ENCODE peak calls at places on chromosomes 6 and 20, in eight cellular contexts. Q is sigmoid colon; T is CD8-positive, alpha-beta T cell; O is cardiac muscle cell; N is heart left ventricle; R is hepatocyte; X is CD4-positive, alpha-beta T cell; P is progenitor cell of endocrine pancreas. S is an unnamed sample.

GRCh38 chr6:16239090-16239797 is 857 bp downstream of the GMPR start:
- DNase-seq in Q (peak), T (no peak), O (peak), N (peak), R (peak), X (no peak), P (no peak), S (no peak)

GRCh38 chr6:44132476-44132875 is 5.1 kb downstream of the TMEM63B start:
- DNase-seq in Q (no peak), T (no peak), O (no peak), N (no peak), R (no peak), X (no peak), P (no peak), S (no peak)

GRCh38 chr6:84728602-84729001 is 35.8 kb downstream of the TBX18 start:
- DNase-seq in Q (no peak), T (no peak), O (peak), N (no peak), R (peak), X (no peak), P (no peak), S (no peak)

GRCh38 chr20:62050166-62051120 is 15.2 kb downstream of the TAF4 start:
- DNase-seq in Q (no peak), T (no peak), O (no peak), N (no peak), R (no peak), X (no peak), P (no peak), S (peak)

GRCh38 chr20:20513720-20514119 is 145.8 kb downstream of the INSM1 start:
- DNase-seq in Q (no peak), T (no peak), O (no peak), N (no peak), R (no peak), X (no peak), P (no peak), S (no peak)

GRCh38 chr20:4445780-4446179 is 275.9 kb upstream of the PRND start:
- DNase-seq in Q (no peak), T (no peak), O (no peak), N (no peak), R (no peak), X (no peak), P (no peak), S (no peak)

GRCh38 chr6:110628330-110628729 is 151.9 kb upstream of the SLC22A16 start:
- DNase-seq in Q (no peak), T (no peak), O (peak), N (no peak), R (no peak), X (no peak), P (no peak), S (no peak)

GRCh38 chr6:142302427-142303190 is 802 bp downstream of the ADGRG6 start:
- DNase-seq in Q (no peak), T (no peak), O (no peak), N (no peak), R (peak), X (no peak), P (peak), S (peak)

GRCh38 chr6:170480045-170480714 is 72.9 kb downstream of the PSMB1 start:
- DNase-seq in Q (no peak), T (no peak), O (peak), N (no peak), R (peak), X (no peak), P (no peak), S (no peak)
- TF ChIP-seq CTCF in Q (no peak), T (no peak), O (peak), N (no peak), R (peak), X (no peak), P (no peak), S (no peak)

GRCh38 chr20:11888648-11889047 is 29.0 kb upstream of the BTBD3 start:
- DNase-seq in Q (no peak), T (no peak), O (no peak), N (no peak), R (no peak), X (no peak), P (no peak), S (no peak)

GRCh38 chr20:11891827-11892521 is 25.7 kb upstream of the BTBD3 start:
- DNase-seq in Q (peak), T (no peak), O (peak), N (peak), R (peak), X (peak), P (peak), S (no peak)

GRCh38 chr20:11890331-11891080 is 27.2 kb upstream of the BTBD3 start:
- DNase-seq in Q (peak), T (no peak), O (peak), N (peak), R (peak), X (peak), P (peak), S (peak)

GRCh38 chr20:11894072-11894471 is 23.6 kb upstream of the BTBD3 start:
- DNase-seq in Q (no peak), T (no peak), O (no peak), N (no peak), R (peak), X (no peak), P (no peak), S (no peak)

DNA sequence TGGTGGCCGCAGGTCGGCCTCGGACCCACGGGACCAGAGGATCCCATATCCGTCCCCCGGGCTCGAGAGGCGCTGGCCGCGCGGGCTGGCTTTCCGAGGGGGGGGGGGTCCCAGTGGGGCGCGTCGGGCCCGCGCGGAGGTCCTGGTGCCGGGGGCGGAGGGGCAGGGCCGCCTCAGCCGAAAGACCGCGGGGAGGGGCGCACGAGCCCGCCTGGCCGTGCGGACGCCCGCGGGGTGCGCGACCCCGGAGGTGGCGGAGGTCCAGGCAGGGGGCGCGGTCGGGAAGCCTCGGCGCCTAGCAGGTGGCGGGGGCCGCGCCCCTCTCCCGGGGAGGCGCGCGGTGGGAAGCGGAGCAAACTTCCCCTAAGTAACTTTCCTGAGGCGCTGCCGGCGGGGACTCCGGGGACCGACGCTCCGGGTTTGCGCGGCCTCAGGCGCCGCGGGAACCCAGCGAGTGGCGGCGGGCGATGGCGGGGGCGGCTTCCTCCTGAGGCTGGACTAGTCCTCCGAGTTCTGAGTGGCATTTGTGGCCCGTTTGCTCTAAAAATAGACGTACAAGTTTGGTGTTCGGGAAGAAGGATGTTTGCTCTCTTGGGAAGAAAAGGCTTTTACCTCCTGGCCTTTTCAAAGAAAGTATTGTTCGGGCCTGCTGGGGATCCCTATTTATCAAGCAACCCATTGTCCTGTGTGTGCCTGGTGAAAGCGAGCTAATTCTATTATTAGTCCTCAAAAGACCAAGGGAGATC is 26.4 kb upstream of the BTBD3 start:
- DNase-seq in Q (peak), T (no peak), O (peak), N (peak), R (peak), X (peak), P (peak), S (peak)
- TF ChIP-seq CTCF in Q (no peak), T (no peak), O (no peak), N (no peak), R (no peak), X (no peak), P (no peak), S (no peak)

GRCh38 chr6:33981421-33981820 is 164.5 kb downstream of the GRM4 start:
- DNase-seq in Q (no peak), T (no peak), O (no peak), N (no peak), R (no peak), X (no peak), P (no peak), S (peak)
- TF ChIP-seq CTCF in Q (no peak), T (no peak), O (no peak), N (no peak), R (no peak), X (no peak), P (no peak), S (no peak)

GRCh38 chr6:103854059-103854458 is 1005.7 kb downstream of the HACE1 start:
- DNase-seq in Q (no peak), T (no peak), O (no peak), N (no peak), R (no peak), X (no peak), P (no peak), S (no peak)
- TF ChIP-seq CTCF in Q (no peak), T (no peak), O (no peak), N (no peak), R (no peak), X (no peak), P (no peak), S (no peak)

GRCh38 chr6:38708483-38708882 is 5.5 kb upstream of the GLO1 start:
- DNase-seq in Q (no peak), T (no peak), O (no peak), N (no peak), R (no peak), X (no peak), P (no peak), S (no peak)
- TF ChIP-seq CTCF in Q (no peak), T (no peak), O (no peak), N (no peak), R (no peak), X (no peak), P (no peak), S (no peak)

S was measured in breast epithelium.